ENCODE peak calls at places on chromosomes 7 and 10, in seven cellular contexts. One of them, this sample, is unnamed.

GRCh38 chr7:87628780-87629569 is 777 bp downstream of the RUNDC3B start:
- DNase-seq in IMR-90: no peak
- DNase-seq in heart right ventricle: peak
- DNase-seq in left lung: peak
- DNase-seq in AG04449: no peak
- DNase-seq in endodermal cell: peak
- DNase-seq in A549: peak
- DNase-seq in this sample: no peak

GRCh38 chr10:73894245-73894971 is 16.5 kb upstream of the PLAU start:
- DNase-seq in IMR-90: peak
- DNase-seq in heart right ventricle: no peak
- DNase-seq in left lung: no peak
- DNase-seq in AG04449: no peak
- DNase-seq in endodermal cell: no peak
- DNase-seq in A549: peak
- DNase-seq in this sample: no peak

GRCh38 chr7:68537228-68538071 is 1060.8 kb upstream of the AUTS2 start:
- DNase-seq in IMR-90: no peak
- DNase-seq in heart right ventricle: no peak
- DNase-seq in left lung: no peak
- DNase-seq in AG04449: no peak
- DNase-seq in endodermal cell: no peak
- DNase-seq in A549: no peak
- DNase-seq in this sample: no peak

GRCh38 chr10:58691528-58691927 is 178.9 kb downstream of the BICC1 start:
- DNase-seq in IMR-90: no peak
- DNase-seq in heart right ventricle: no peak
- DNase-seq in left lung: no peak
- DNase-seq in AG04449: no peak
- DNase-seq in endodermal cell: no peak
- DNase-seq in A549: no peak
- DNase-seq in this sample: no peak

GRCh38 chr10:1414893-1415292 is 322.4 kb downstream of the ADARB2 start:
- DNase-seq in IMR-90: no peak
- DNase-seq in heart right ventricle: no peak
- DNase-seq in left lung: no peak
- DNase-seq in AG04449: no peak
- DNase-seq in endodermal cell: no peak
- DNase-seq in A549: no peak
- DNase-seq in this sample: no peak

GRCh38 chr10:13221572-13221971 is 12.6 kb downstream of the UCMA start:
- DNase-seq in IMR-90: no peak
- DNase-seq in heart right ventricle: no peak
- DNase-seq in left lung: no peak
- DNase-seq in AG04449: no peak
- DNase-seq in endodermal cell: no peak
- DNase-seq in A549: no peak
- DNase-seq in this sample: no peak

GRCh38 chr10:29981510-29981909 is 77.9 kb downstream of the JCAD start:
- DNase-seq in IMR-90: no peak
- DNase-seq in heart right ventricle: no peak
- DNase-seq in left lung: no peak
- DNase-seq in AG04449: no peak
- DNase-seq in endodermal cell: no peak
- DNase-seq in A549: no peak
- DNase-seq in this sample: no peak

GRCh38 chr10:44517635-44518034 is 132.7 kb upstream of the CXCL12 start:
- DNase-seq in IMR-90: no peak
- DNase-seq in heart right ventricle: no peak
- DNase-seq in left lung: no peak
- DNase-seq in AG04449: no peak
- DNase-seq in endodermal cell: peak
- DNase-seq in A549: no peak
- DNase-seq in this sample: no peak

GRCh38 chr7:83677180-83677866 is 28.4 kb upstream of the SEMA3E start:
- DNase-seq in IMR-90: peak
- DNase-seq in heart right ventricle: no peak
- DNase-seq in left lung: peak
- DNase-seq in AG04449: peak
- DNase-seq in endodermal cell: no peak
- DNase-seq in A549: peak
- DNase-seq in this sample: no peak

GRCh38 chr7:2729893-2730716 is 42.1 kb downstream of the AMZ1 start:
- DNase-seq in IMR-90: peak
- DNase-seq in heart right ventricle: no peak
- DNase-seq in left lung: peak
- DNase-seq in AG04449: no peak
- DNase-seq in endodermal cell: peak
- DNase-seq in A549: no peak
- DNase-seq in this sample: no peak

GRCh38 chr10:30818854-30819253 is 189.3 kb upstream of the LYZL2 start:
- DNase-seq in IMR-90: no peak
- DNase-seq in heart right ventricle: peak
- DNase-seq in left lung: no peak
- DNase-seq in AG04449: no peak
- DNase-seq in endodermal cell: no peak
- DNase-seq in A549: no peak
- DNase-seq in this sample: no peak

GRCh38 chr7:100476903-100477870 is 1.8 kb downstream of the TSC22D4 start:
- DNase-seq in IMR-90: no peak
- DNase-seq in heart right ventricle: no peak
- DNase-seq in left lung: no peak
- DNase-seq in AG04449: no peak
- DNase-seq in endodermal cell: peak
- DNase-seq in A549: no peak
- DNase-seq in this sample: no peak

GRCh38 chr10:113665806-113666354 is 2.0 kb upstream of the NRAP start:
- DNase-seq in IMR-90: peak
- DNase-seq in heart right ventricle: no peak
- DNase-seq in left lung: no peak
- DNase-seq in AG04449: peak
- DNase-seq in endodermal cell: peak
- DNase-seq in A549: peak
- DNase-seq in this sample: no peak

GRCh38 chr7:89926721-89927120 is 227.5 kb upstream of the STEAP1 start:
- DNase-seq in IMR-90: no peak
- DNase-seq in heart right ventricle: no peak
- DNase-seq in left lung: no peak
- DNase-seq in AG04449: no peak
- DNase-seq in endodermal cell: no peak
- DNase-seq in A549: no peak
- DNase-seq in this sample: no peak

GRCh38 chr10:76119515-76119914 is 688.1 kb downstream of the LRMDA start:
- DNase-seq in IMR-90: peak
- DNase-seq in heart right ventricle: no peak
- DNase-seq in left lung: no peak
- DNase-seq in AG04449: peak
- DNase-seq in endodermal cell: no peak
- DNase-seq in A549: no peak
- DNase-seq in this sample: no peak

GRCh38 chr10:5685764-5686240 is 1.2 kb downstream of the TASOR2 start:
- DNase-seq in IMR-90: peak
- DNase-seq in heart right ventricle: no peak
- DNase-seq in left lung: no peak
- DNase-seq in AG04449: no peak
- DNase-seq in endodermal cell: no peak
- DNase-seq in A549: no peak
- DNase-seq in this sample: no peak

GRCh38 chr7:1535695-1536094 is 5.2 kb downstream of the MAFK start:
- DNase-seq in IMR-90: no peak
- DNase-seq in heart right ventricle: peak
- DNase-seq in left lung: no peak
- DNase-seq in AG04449: no peak
- DNase-seq in endodermal cell: peak
- DNase-seq in A549: peak
- DNase-seq in this sample: no peak

GRCh38 chr10:69703766-69704191 is 73.7 kb downstream of the FAM241B start:
- DNase-seq in IMR-90: peak
- DNase-seq in heart right ventricle: no peak
- DNase-seq in left lung: no peak
- DNase-seq in AG04449: peak
- DNase-seq in endodermal cell: no peak
- DNase-seq in A549: peak
- DNase-seq in this sample: no peak

GRCh38 chr7:33905389-33906032 is at the start of gene BMPER:
- DNase-seq in IMR-90: peak
- DNase-seq in heart right ventricle: peak
- DNase-seq in left lung: peak
- DNase-seq in AG04449: no peak
- DNase-seq in endodermal cell: peak
- DNase-seq in A549: peak
- DNase-seq in this sample: no peak

GRCh38 chr7:139522830-139523198 is 671 bp upstream of the CLEC2L start:
- DNase-seq in IMR-90: no peak
- DNase-seq in heart right ventricle: no peak
- DNase-seq in left lung: no peak
- DNase-seq in AG04449: no peak
- DNase-seq in endodermal cell: no peak
- DNase-seq in A549: no peak
- DNase-seq in this sample: no peak

GRCh38 chr7:137669706-137670105 is 177.1 kb downstream of the DGKI start:
- DNase-seq in IMR-90: peak
- DNase-seq in heart right ventricle: no peak
- DNase-seq in left lung: no peak
- DNase-seq in AG04449: no peak
- DNase-seq in endodermal cell: no peak
- DNase-seq in A549: no peak
- DNase-seq in this sample: no peak

GRCh38 chr10:43818687-43819086 is 170.0 kb upstream of the ZNF32 start:
- DNase-seq in IMR-90: no peak
- DNase-seq in heart right ventricle: no peak
- DNase-seq in left lung: no peak
- DNase-seq in AG04449: no peak
- DNase-seq in endodermal cell: no peak
- DNase-seq in A549: no peak
- DNase-seq in this sample: no peak

DNA sequence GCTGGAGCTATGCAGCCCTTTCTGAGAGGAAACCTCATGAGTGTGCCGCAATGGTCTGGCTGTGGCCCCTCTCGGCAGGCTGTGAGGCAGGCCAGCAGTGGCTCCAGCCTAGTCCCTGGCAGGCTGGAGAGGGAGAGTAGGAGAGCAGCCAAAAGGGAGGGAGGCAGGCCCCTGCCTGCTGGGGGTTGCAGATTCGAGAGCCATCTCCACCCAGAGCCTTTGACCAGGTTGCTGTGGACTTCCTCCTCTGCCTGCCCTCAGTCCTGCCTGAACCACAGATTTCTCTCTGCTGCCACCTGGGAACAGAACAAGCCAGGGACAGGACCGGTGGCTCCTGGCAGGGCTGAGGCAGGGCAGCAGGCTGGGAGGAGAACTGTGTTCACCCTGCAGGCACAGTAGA is 13.9 kb downstream of the PAX2 start:
- DNase-seq in IMR-90: no peak
- DNase-seq in heart right ventricle: no peak
- DNase-seq in left lung: no peak
- DNase-seq in AG04449: no peak
- DNase-seq in endodermal cell: peak
- DNase-seq in A549: peak
- DNase-seq in this sample: no peak
- TF ChIP-seq CTCF in IMR-90: no peak
- TF ChIP-seq CTCF in heart right ventricle: no peak
- TF ChIP-seq CTCF in left lung: no peak
- TF ChIP-seq CTCF in AG04449: no peak
- TF ChIP-seq CTCF in endodermal cell: peak
- TF ChIP-seq CTCF in A549: no peak
- TF ChIP-seq CTCF in this sample: no peak

GRCh38 chr7:158650821-158651225 is 53.8 kb downstream of the NCAPG2 start:
- DNase-seq in IMR-90: peak
- DNase-seq in heart right ventricle: no peak
- DNase-seq in left lung: no peak
- DNase-seq in AG04449: peak
- DNase-seq in endodermal cell: no peak
- DNase-seq in A549: no peak
- DNase-seq in this sample: no peak

GRCh38 chr7:158648168-158648567 is 56.4 kb downstream of the NCAPG2 start:
- DNase-seq in IMR-90: no peak
- DNase-seq in heart right ventricle: no peak
- DNase-seq in left lung: no peak
- DNase-seq in AG04449: no peak
- DNase-seq in endodermal cell: no peak
- DNase-seq in A549: no peak
- DNase-seq in this sample: no peak

GRCh38 chr7:158648787-158649186 is 55.8 kb downstream of the NCAPG2 start:
- DNase-seq in IMR-90: no peak
- DNase-seq in heart right ventricle: no peak
- DNase-seq in left lung: no peak
- DNase-seq in AG04449: no peak
- DNase-seq in endodermal cell: no peak
- DNase-seq in A549: no peak
- DNase-seq in this sample: no peak

GRCh38 chr7:158647475-158647792 is 57.2 kb downstream of the NCAPG2 start:
- DNase-seq in IMR-90: no peak
- DNase-seq in heart right ventricle: no peak
- DNase-seq in left lung: no peak
- DNase-seq in AG04449: no peak
- DNase-seq in endodermal cell: no peak
- DNase-seq in A549: no peak
- DNase-seq in this sample: no peak

GRCh38 chr7:158649279-158649678 is 55.3 kb downstream of the NCAPG2 start:
- DNase-seq in IMR-90: peak
- DNase-seq in heart right ventricle: no peak
- DNase-seq in left lung: no peak
- DNase-seq in AG04449: peak
- DNase-seq in endodermal cell: no peak
- DNase-seq in A549: peak
- DNase-seq in this sample: no peak
- H3K4me3 ChIP-seq in IMR-90: no peak
- H3K4me3 ChIP-seq in heart right ventricle: no peak
- H3K4me3 ChIP-seq in left lung: no peak
- H3K4me3 ChIP-seq in AG04449: no peak
- H3K4me3 ChIP-seq in endodermal cell: no peak
- H3K4me3 ChIP-seq in A549: no peak
- H3K4me3 ChIP-seq in this sample: no peak

GRCh38 chr10:119209736-119210355 is 2.5 kb downstream of the GRK5 start:
- DNase-seq in IMR-90: peak
- DNase-seq in heart right ventricle: no peak
- DNase-seq in left lung: no peak
- DNase-seq in AG04449: no peak
- DNase-seq in endodermal cell: no peak
- DNase-seq in A549: no peak
- DNase-seq in this sample: no peak
- TF ChIP-seq CTCF in IMR-90: no peak
- TF ChIP-seq CTCF in heart right ventricle: no peak
- TF ChIP-seq CTCF in left lung: no peak
- TF ChIP-seq CTCF in AG04449: no peak
- TF ChIP-seq CTCF in endodermal cell: peak
- TF ChIP-seq CTCF in A549: no peak
- TF ChIP-seq CTCF in this sample: no peak

DNA sequence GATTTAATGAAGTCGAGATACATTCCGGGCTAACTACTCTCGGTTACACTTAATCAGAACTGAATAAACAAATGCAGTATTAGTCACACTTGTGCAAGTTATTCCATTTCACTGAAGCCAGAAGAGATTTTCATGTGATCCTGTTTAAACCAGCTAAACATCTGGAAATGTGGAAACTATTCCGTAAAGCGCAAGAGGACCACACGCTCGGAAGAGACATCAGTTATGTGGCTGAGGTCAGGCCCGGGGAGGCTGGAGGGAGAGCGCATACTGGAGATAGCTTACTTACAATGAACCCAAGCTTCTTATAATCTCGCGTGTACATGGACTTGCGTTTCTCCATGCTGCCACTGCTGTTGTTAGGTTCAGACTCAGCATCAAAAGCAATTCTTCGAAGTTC is 237.6 kb downstream of the ELMO1 start:
- DNase-seq in IMR-90: peak
- DNase-seq in heart right ventricle: peak
- DNase-seq in left lung: peak
- DNase-seq in AG04449: peak
- DNase-seq in endodermal cell: no peak
- DNase-seq in A549: no peak
- DNase-seq in this sample: no peak
- H3K4me3 ChIP-seq in IMR-90: no peak
- H3K4me3 ChIP-seq in heart right ventricle: no peak
- H3K4me3 ChIP-seq in left lung: no peak
- H3K4me3 ChIP-seq in AG04449: no peak
- H3K4me3 ChIP-seq in endodermal cell: no peak
- H3K4me3 ChIP-seq in A549: no peak
- H3K4me3 ChIP-seq in this sample: no peak

This sample was measured in GM06990.